ENCODE peak calls at places on chromosomes 7 and 10, in four cellular contexts. T is IMR-90, E is H1, V is H9. Z is an unnamed sample.

GRCh38 chr7:41303709-41304108 is 399.2 kb downstream of the INHBA start:
- DNase-seq in T (no peak), E (no peak), V (no peak), Z (no peak)

GRCh38 chr7:12731214-12731656 is 43.8 kb downstream of the ARL4A start:
- DNase-seq in T (peak), E (no peak), V (peak), Z (peak)

GRCh38 chr7:45446195-45446944 is 127.8 kb upstream of the ADCY1 start:
- DNase-seq in T (no peak), E (no peak), V (no peak), Z (no peak)

GRCh38 chr7:124701955-124702354 is 63.6 kb downstream of the GPR37 start:
- DNase-seq in T (peak), E (no peak), V (no peak), Z (no peak)

GRCh38 chr10:113382691-113383090 is 170.2 kb upstream of the HABP2 start:
- DNase-seq in T (no peak), E (no peak), V (no peak), Z (no peak)

GRCh38 chr10:100896876-100897461 is 15.8 kb upstream of the SLF2 start:
- DNase-seq in T (peak), E (peak), V (no peak), Z (no peak)

GRCh38 chr10:3099291-3100092 is 32.1 kb downstream of the PFKP start:
- DNase-seq in T (peak), E (no peak), V (no peak), Z (no peak)

GRCh38 chr10:132575320-132576201 is 38.0 kb downstream of the INPP5A start:
- DNase-seq in T (peak), E (no peak), V (no peak), Z (no peak)

GRCh38 chr7:24123061-24123460 is 160.9 kb upstream of the NPY start:
- DNase-seq in T (no peak), E (no peak), V (no peak), Z (no peak)

GRCh38 chr7:149422914-149423285 is 38.0 kb downstream of the ZNF777 start:
- DNase-seq in T (no peak), E (peak), V (peak), Z (no peak)

GRCh38 chr10:11535376-11535959 is 76.0 kb downstream of the USP6NL start:
- DNase-seq in T (no peak), E (no peak), V (no peak), Z (no peak)

GRCh38 chr7:6536262-6536770 is 14.9 kb downstream of the GRID2IP start:
- DNase-seq in T (no peak), E (peak), V (no peak), Z (no peak)

GRCh38 chr7:33299425-33299824 is 170.1 kb downstream of the BBS9 start:
- DNase-seq in T (no peak), E (no peak), V (no peak), Z (no peak)

GRCh38 chr7:18402488-18403183 is 92.9 kb upstream of the HDAC9 start:
- DNase-seq in T (peak), E (no peak), V (no peak), Z (no peak)

GRCh38 chr7:77226357-77226839 is 26.8 kb upstream of the FGL2 start:
- DNase-seq in T (peak), E (no peak), V (no peak), Z (no peak)

GRCh38 chr10:96719850-96720421 is 378 bp downstream of the PIK3AP1 start:
- DNase-seq in T (no peak), E (peak), V (peak), Z (peak)

GRCh38 chr10:122264442-122264841 is 6.7 kb upstream of the BTBD16 start:
- DNase-seq in T (peak), E (no peak), V (no peak), Z (no peak)

GRCh38 chr10:3512263-3512662 is 272.7 kb downstream of the KLF6 start:
- DNase-seq in T (no peak), E (peak), V (no peak), Z (no peak)

GRCh38 chr10:30639946-30640786 is 10.6 kb upstream of the LYZL2 start:
- DNase-seq in T (peak), E (no peak), V (no peak), Z (peak)

GRCh38 chr7:55285665-55286064 is 79.5 kb upstream of the LANCL2 start:
- DNase-seq in T (no peak), E (no peak), V (no peak), Z (no peak)

GRCh38 chr10:123518765-123519164 is 147.4 kb upstream of the GPR26 start:
- DNase-seq in T (no peak), E (no peak), V (no peak), Z (no peak)

GRCh38 chr10:15084502-15084922 is 4.1 kb downstream of the ACBD7 start:
- DNase-seq in T (peak), E (no peak), V (peak), Z (peak)

GRCh38 chr10:98326621-98327027 is 58.6 kb upstream of the LOXL4 start:
- DNase-seq in T (no peak), E (no peak), V (no peak), Z (no peak)

GRCh38 chr7:101363734-101364374 is 1.2 kb downstream of the COL26A1 start:
- DNase-seq in T (peak), E (peak), V (peak), Z (peak)

GRCh38 chr10:58930497-58930896 is 245.9 kb upstream of the PHYHIPL start:
- DNase-seq in T (no peak), E (no peak), V (no peak), Z (no peak)

GRCh38 chr10:104333037-104333727 is 5.1 kb downstream of the ITPRIP start:
- DNase-seq in T (no peak), E (no peak), V (no peak), Z (peak)

GRCh38 chr10:71817831-71818268 is 33.2 kb downstream of the PSAP start:
- DNase-seq in T (no peak), E (no peak), V (no peak), Z (no peak)

GRCh38 chr10:86365346-86366032 is 1.1 kb downstream of the GRID1 start:
- DNase-seq in T (no peak), E (peak), V (peak), Z (no peak)

GRCh38 chr10:109618748-109619147 is 304.6 kb downstream of the XPNPEP1 start:
- DNase-seq in T (no peak), E (no peak), V (no peak), Z (no peak)

GRCh38 chr7:84337386-84337785 is 142.8 kb upstream of the SEMA3A start:
- DNase-seq in T (peak), E (no peak), V (no peak), Z (no peak)

GRCh38 chr7:32680259-32681173 is 185.2 kb downstream of the AVL9 start:
- DNase-seq in T (peak), E (no peak), V (peak), Z (peak)

GRCh38 chr10:22321156-22321711 is 335 bp downstream of the BMI1 start:
- DNase-seq in T (peak), E (peak), V (peak), Z (peak)

GRCh38 chr10:117345143-117345542 is 30.1 kb downstream of the PDZD8 start:
- DNase-seq in T (no peak), E (no peak), V (peak), Z (peak)

GRCh38 chr7:112006071-112006470 is 200.1 kb downstream of the DOCK4 start:
- DNase-seq in T (no peak), E (no peak), V (no peak), Z (no peak)

GRCh38 chr7:25597881-25598456 is 369.7 kb upstream of the NPVF start:
- DNase-seq in T (no peak), E (no peak), V (no peak), Z (no peak)
- H4K5ac ChIP-seq in T (no peak), E (no peak), V (no peak), Z (no peak)

DNA sequence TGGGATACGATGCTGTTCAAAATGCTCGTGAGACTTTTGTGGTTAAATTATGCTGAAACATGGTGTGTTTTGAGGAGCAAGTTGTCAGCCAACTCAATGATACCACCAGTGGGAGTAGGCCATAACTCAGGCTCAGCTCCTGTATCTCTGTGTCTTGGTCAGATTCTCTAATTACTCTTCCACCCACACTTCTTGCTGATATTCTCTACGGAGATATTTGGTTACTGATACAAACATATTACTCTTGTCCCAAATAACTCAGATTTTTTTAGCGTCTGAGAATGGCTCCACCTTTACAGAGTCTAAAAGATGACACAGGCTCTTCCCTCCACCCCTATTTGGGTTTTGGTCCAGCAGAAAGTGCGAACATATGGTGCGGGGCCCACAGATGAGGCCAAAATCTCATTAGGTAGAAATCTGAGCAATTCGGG is 168.9 kb downstream of the PKD1L1 start:
- DNase-seq in T (no peak), E (no peak), V (no peak), Z (no peak)
- H3K27ac ChIP-seq in T (no peak), E (no peak), V (no peak), Z (no peak)

GRCh38 chr7:139889186-139889871 is 60.3 kb downstream of the TBXAS1 start:
- DNase-seq in T (peak), E (no peak), V (no peak), Z (no peak)
- H4K5ac ChIP-seq in T (no peak), E (no peak), V (no peak), Z (no peak)

GRCh38 chr7:90412458-90413184 is 9.4 kb downstream of the CLDN12 start:
- DNase-seq in T (no peak), E (peak), V (peak), Z (peak)
- H3K27ac ChIP-seq in T (no peak), E (no peak), V (no peak), Z (no peak)

GRCh38 chr7:49244543-49244942 is 320.2 kb downstream of the CDC14C start:
- DNase-seq in T (no peak), E (no peak), V (peak), Z (peak)
- H4K5ac ChIP-seq in T (no peak), E (no peak), V (no peak), Z (no peak)

DNA sequence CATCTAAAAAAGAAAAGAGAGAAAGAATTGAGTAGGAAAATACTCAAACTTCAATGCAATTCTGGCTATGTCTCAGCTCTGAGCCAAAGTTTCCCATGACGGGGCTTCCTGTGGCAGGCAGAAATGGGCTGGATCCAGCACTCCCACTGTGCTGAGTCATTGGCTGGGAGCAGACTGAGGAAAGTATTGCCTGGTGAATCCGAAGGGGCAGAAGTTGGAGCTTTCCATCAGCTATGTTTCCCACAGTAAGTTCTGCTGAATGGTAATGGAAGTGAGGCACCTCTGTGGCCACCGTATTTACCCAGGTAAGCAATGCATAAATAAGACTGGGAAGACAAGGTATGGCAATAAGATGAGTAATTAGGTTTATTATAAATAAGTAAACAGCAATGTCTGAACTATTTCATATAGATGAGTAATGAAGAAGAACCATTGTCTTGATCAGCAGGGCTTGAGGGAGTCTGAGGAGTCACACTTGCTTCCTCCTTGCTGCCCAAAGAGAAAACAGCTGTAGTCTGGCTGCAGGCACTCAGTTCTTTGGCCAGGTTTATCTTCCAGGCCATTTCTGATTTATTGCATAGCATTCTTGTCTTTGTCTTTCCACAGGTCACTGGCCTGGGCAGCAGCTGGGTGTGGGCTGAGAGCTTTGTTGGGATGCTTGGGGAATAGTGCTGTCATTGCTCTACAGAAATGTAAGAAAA is 255.3 kb downstream of the DNAJB9 start:
- DNase-seq in T (peak), E (no peak), V (peak), Z (peak)
- H3K27ac ChIP-seq in T (no peak), E (no peak), V (no peak), Z (no peak)

GRCh38 chr10:10482613-10483012 is 535.1 kb upstream of the CELF2 start:
- DNase-seq in T (no peak), E (no peak), V (no peak), Z (no peak)

GRCh38 chr10:10475812-10476211 is 541.9 kb upstream of the CELF2 start:
- DNase-seq in T (no peak), E (no peak), V (peak), Z (peak)

GRCh38 chr10:10477859-10478258 is 539.8 kb upstream of the CELF2 start:
- DNase-seq in T (peak), E (no peak), V (no peak), Z (no peak)

GRCh38 chr10:10479465-10479864 is 538.2 kb upstream of the CELF2 start:
- DNase-seq in T (no peak), E (no peak), V (no peak), Z (no peak)
- H4K5ac ChIP-seq in T (no peak), E (no peak), V (no peak), Z (no peak)

DNA sequence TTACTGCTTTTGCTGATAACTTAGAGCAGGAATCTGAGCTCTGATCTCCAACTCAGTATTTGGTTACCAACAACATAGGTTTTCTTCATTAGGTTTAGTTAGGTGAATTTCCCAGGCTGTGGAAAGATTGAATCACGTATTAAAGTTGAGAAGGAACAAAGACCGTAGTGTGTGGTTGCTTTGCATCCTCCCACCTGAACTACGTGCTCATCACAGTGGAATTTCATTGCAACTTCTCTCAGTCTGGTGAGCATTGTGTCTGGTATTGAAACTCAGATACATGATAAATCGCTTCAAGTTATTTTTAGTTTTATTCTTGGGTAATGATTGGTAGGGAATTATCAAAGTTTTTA is 139.4 kb upstream of the AKR1E2 start:
- DNase-seq in T (peak), E (no peak), V (no peak), Z (peak)
- H3K27ac ChIP-seq in T (no peak), E (no peak), V (no peak), Z (no peak)

DNA sequence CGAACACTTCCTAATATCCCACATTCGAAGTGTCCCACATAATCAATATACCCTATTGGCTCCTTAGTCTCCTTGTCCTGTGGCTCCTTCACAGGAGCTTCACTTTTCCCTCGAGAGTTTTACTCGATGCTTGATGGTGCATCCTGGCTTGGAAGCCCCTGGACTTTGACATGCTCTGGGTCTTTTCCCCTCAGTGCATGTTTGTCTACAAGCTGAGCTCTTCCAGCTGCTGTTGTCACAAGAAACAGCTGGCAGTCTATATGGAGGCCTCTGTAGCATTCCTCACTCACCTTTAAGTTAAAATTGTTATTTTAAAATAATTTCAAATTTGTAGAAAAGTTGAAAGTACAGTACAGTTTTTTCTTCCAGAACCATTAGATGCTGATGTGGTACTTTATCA is 27.1 kb downstream of the ST7 start:
- DNase-seq in T (no peak), E (no peak), V (no peak), Z (no peak)
- H4K5ac ChIP-seq in T (no peak), E (no peak), V (no peak), Z (no peak)

GRCh38 chr7:151660141-151660540 is 140.4 kb upstream of the RHEB start:
- DNase-seq in T (peak), E (no peak), V (no peak), Z (no peak)

GRCh38 chr7:151664268-151664667 is 144.6 kb upstream of the RHEB start:
- DNase-seq in T (no peak), E (no peak), V (no peak), Z (no peak)

GRCh38 chr7:151663382-151664100 is 143.8 kb upstream of the RHEB start:
- DNase-seq in T (no peak), E (no peak), V (no peak), Z (no peak)

GRCh38 chr7:151661556-151661955 is 141.9 kb upstream of the RHEB start:
- DNase-seq in T (no peak), E (no peak), V (no peak), Z (no peak)

GRCh38 chr7:151662291-151662690 is 142.6 kb upstream of the RHEB start:
- DNase-seq in T (no peak), E (no peak), V (no peak), Z (no peak)
- H3K27ac ChIP-seq in T (no peak), E (no peak), V (no peak), Z (no peak)

Z was measured in mesendoderm.